ENCODE peak calls at places on chromosomes 6 and 20, in seven cellular contexts. W, Q, Z, U, E, X and R are unnamed samples.

GRCh38 chr6:111572216-111572706 is 33.4 kb downstream of the TRAF3IP2 start:
- DNase-seq in W (no peak), Q (no peak), Z (no peak), U (no peak), E (no peak), X (no peak), R (no peak)

GRCh38 chr6:113631616-113632015 is 225.5 kb upstream of the MARCKS start:
- DNase-seq in W (no peak), Q (peak; percentile 13), Z (no peak), U (no peak), E (no peak), X (no peak), R (no peak)

GRCh38 chr6:45728674-45729073 is 287.0 kb downstream of the CLIC5 start:
- DNase-seq in W (no peak), Q (peak; percentile 74), Z (peak; percentile 65), U (peak; percentile 68), E (no peak), X (peak; percentile 65), R (peak; percentile 97)

GRCh38 chr6:170174124-170174770 is 116.6 kb downstream of the DLL1 start:
- DNase-seq in W (no peak), Q (no peak), Z (no peak), U (no peak), E (peak; percentile 36), X (no peak), R (no peak)

GRCh38 chr20:17972121-17972520 is 3.3 kb downstream of the MGME1 start:
- DNase-seq in W (no peak), Q (no peak), Z (no peak), U (no peak), E (no peak), X (peak; percentile 60), R (no peak)

GRCh38 chr20:24747015-24747712 is 201.9 kb upstream of the CST7 start:
- DNase-seq in W (no peak), Q (no peak), Z (no peak), U (no peak), E (no peak), X (no peak), R (no peak)

GRCh38 chr6:82067021-82067420 is 180.5 kb downstream of the IBTK start:
- DNase-seq in W (no peak), Q (peak; percentile 6), Z (no peak), U (no peak), E (no peak), X (peak; percentile 40), R (no peak)

GRCh38 chr6:63573899-63574553 is 1.7 kb downstream of the LOC128125822 start:
- DNase-seq in W (no peak), Q (peak; percentile 58), Z (peak; percentile 71), U (peak; percentile 45), E (no peak), X (peak; percentile 78), R (peak; percentile 78)

GRCh38 chr6:74137910-74138309 is 441.9 kb downstream of the CD109 start:
- DNase-seq in W (no peak), Q (peak; percentile 40), Z (peak; percentile 56), U (peak; percentile 38), E (no peak), X (peak; percentile 87), R (peak; percentile 31)

GRCh38 chr20:14134004-14134403 is 138.7 kb downstream of the MACROD2 start:
- DNase-seq in W (no peak), Q (no peak), Z (no peak), U (no peak), E (no peak), X (no peak), R (no peak)

GRCh38 chr6:44431118-44431725 is 43.7 kb downstream of the CDC5L start:
- DNase-seq in W (peak; percentile 19), Q (peak; percentile 55), Z (peak; percentile 82), U (peak; percentile 37), E (no peak), X (peak; percentile 88), R (peak; percentile 75)

GRCh38 chr6:168299541-168300511 is 19.8 kb downstream of the DACT2 start:
- DNase-seq in W (no peak), Q (no peak), Z (no peak), U (no peak), E (no peak), X (no peak), R (no peak)

GRCh38 chr20:58702161-58702510 is 9.5 kb downstream of the NPEPL1 start:
- DNase-seq in W (no peak), Q (no peak), Z (no peak), U (no peak), E (no peak), X (no peak), R (no peak)

GRCh38 chr6:36963451-36964290 is 9.1 kb downstream of the PI16 start:
- DNase-seq in W (no peak), Q (no peak), Z (no peak), U (no peak), E (no peak), X (no peak), R (no peak)

GRCh38 chr20:38134427-38135281 is 30.4 kb downstream of the TGM2 start:
- DNase-seq in W (no peak), Q (peak; percentile 88), Z (no peak), U (peak; percentile 82), E (no peak), X (peak; percentile 93), R (peak; percentile 23)

GRCh38 chr6:98833101-98834059 is 994 bp upstream of the POU3F2 start:
- DNase-seq in W (no peak), Q (peak; percentile 62), Z (peak; percentile 29), U (peak; percentile 53), E (peak; percentile 79), X (peak; percentile 43), R (peak; percentile 14)

GRCh38 chr6:5266423-5266822 is 5.1 kb downstream of the FARS2 start:
- DNase-seq in W (no peak), Q (no peak), Z (no peak), U (no peak), E (no peak), X (no peak), R (no peak)

GRCh38 chr20:47887477-47888080 is 102.3 kb upstream of the SULF2 start:
- DNase-seq in W (no peak), Q (no peak), Z (no peak), U (no peak), E (no peak), X (no peak), R (no peak)

DNA sequence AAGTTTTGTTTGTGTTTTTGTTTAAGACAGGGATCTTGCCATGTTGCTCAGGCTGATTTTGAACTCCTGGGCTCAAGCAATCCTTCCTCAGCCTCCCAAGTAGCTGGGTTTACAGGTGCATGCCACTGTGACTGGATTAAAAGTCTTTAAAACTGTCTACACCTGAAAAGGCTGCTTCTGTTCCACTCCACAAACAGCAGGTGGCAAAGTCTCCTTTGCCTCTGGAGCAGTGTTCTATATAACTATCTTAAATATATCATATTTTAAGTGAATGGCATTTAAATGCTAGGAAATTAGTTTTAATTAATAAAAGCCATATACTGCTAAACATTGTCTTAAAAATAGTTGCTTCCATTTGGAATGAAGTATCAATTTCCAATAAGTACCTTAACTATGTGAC is 89.2 kb upstream of the BCLAF1 start:
- DNase-seq in W (no peak), Q (no peak), Z (peak; percentile 7), U (no peak), E (no peak), X (no peak), R (peak; percentile 39)
- TF ChIP-seq CTCF in W (peak; percentile 20), Q (no peak), Z (peak; percentile 13), U (peak; percentile 4), E (peak; percentile 11), X (peak; percentile 29), R (peak; percentile 27)

DNA sequence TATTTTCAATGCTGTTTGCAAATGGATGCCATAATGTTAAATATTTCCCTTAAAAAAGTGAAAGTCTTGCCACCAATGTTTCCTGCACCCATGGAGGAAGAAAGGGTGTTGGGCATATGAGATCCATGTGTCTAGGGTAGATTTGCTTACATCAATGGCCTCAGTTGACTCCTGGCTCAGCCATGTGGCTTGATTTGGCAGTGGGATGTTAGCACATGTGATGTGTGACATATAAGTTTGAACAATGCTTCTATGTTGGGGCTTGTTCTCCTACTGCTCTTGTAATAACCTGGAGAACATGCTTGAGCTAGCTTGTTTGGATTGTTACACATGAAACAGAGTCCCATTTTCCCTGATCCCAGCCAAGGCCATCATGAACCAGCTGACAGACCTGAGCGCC is 187.6 kb downstream of the SCP2D1 start:
- DNase-seq in W (no peak), Q (no peak), Z (no peak), U (no peak), E (no peak), X (no peak), R (no peak)
- TF ChIP-seq CTCF in W (no peak), Q (no peak), Z (no peak), U (no peak), E (no peak), X (no peak), R (no peak)

DNA sequence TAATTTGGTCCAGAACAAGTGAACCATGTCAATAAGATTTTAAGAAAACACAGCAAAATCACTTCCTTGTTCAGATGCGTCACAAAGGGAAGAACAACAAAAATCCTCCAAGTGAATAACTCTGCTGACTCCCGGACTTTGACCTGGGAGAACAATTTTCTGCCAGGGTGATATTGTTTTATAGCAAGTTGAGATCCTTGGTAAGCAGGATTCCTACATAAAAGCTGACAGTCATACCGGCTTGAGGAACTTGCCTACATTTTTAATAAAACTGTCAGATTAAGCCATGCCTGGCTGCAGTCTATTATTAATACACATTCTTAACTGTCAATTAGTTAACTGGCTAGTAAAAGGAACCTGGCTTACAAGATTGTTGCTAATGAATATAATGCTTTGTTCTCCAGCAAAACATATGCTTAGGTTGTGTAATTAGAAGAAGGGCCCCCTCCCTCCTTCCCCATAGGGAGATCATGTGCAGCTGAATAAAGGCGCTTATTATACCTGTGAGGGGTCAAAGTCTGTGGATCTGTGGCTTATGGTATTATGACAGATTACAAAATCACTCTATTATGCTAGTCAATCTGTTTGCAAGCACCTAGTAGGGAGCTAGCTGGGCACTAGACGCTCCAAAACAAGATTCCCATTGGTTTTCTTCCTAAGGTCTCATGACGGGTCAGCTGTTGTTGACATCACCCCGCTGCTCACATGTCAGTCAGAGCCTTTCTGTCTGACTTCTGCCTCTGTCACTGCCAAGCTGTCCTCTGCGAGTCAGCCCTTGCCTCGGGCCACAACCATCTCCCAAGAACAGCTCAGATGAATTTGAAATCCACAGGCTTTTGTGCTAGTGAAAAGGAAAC is 44.6 kb upstream of the SEC63 start:
- DNase-seq in W (peak; percentile 18), Q (no peak), Z (peak; percentile 29), U (no peak), E (peak; percentile 83), X (peak; percentile 31), R (peak; percentile 54)
- TF ChIP-seq CTCF in W (no peak), Q (no peak), Z (no peak), U (no peak), E (no peak), X (no peak), R (no peak)

GRCh38 chr20:19785173-19785799 is 27.2 kb downstream of the RIN2 start:
- DNase-seq in W (no peak), Q (peak; percentile 72), Z (peak; percentile 61), U (peak; percentile 75), E (no peak), X (peak; percentile 69), R (peak; percentile 58)

GRCh38 chr20:19784511-19785172 is 26.6 kb downstream of the RIN2 start:
- DNase-seq in W (peak; percentile 68), Q (peak; percentile 83), Z (peak; percentile 89), U (peak; percentile 77), E (no peak), X (peak; percentile 94), R (peak; percentile 89)

GRCh38 chr20:19785886-19786285 is 27.8 kb downstream of the RIN2 start:
- DNase-seq in W (no peak), Q (peak; percentile 87), Z (no peak), U (peak; percentile 88), E (no peak), X (peak; percentile 51), R (no peak)

GRCh38 chr20:19782669-19783068 is 24.6 kb downstream of the RIN2 start:
- DNase-seq in W (no peak), Q (no peak), Z (no peak), U (no peak), E (no peak), X (no peak), R (no peak)

GRCh38 chr20:19783966-19784401 is 25.9 kb downstream of the RIN2 start:
- DNase-seq in W (no peak), Q (peak; percentile 88), Z (no peak), U (peak; percentile 87), E (no peak), X (peak; percentile 74), R (peak; percentile 70)
- TF ChIP-seq CTCF in W (no peak), Q (no peak), Z (no peak), U (no peak), E (no peak), X (no peak), R (no peak)